ENCODE peak calls at places on chromosomes 4 and X, in four cellular contexts. K, J, N and C are unnamed samples.

GRCh38 chrX:24002167-24002566 is 24.8 kb downstream of the KLHL15 start:
- DNase-seq in J (no peak), N (no peak), K (no peak), C (no peak)

GRCh38 chr4:149836546-149836945 is 20.9 kb upstream of the IQCM start:
- DNase-seq in J (no peak), N (no peak), K (no peak), C (no peak)

GRCh38 chr4:8726344-8726851 is 133.8 kb downstream of the CPZ start:
- DNase-seq in J (no peak), N (no peak), K (no peak), C (no peak)

GRCh38 chr4:144295286-144295995 is 154.9 kb upstream of the GYPA start:
- DNase-seq in J (no peak), K (no peak), N (no peak), C (no peak)

GRCh38 chrX:111854778-111855490 is 21.0 kb upstream of the TRPC5OS start:
- DNase-seq in K (no peak), N (no peak), J (no peak), C (peak)

GRCh38 chr4:168715889-168716288 is 219.0 kb downstream of the PALLD start:
- DNase-seq in J (no peak), K (no peak), N (no peak), C (no peak)

GRCh38 chrX:129721870-129722269 is 16.9 kb upstream of the XPNPEP2 start:
- DNase-seq in J (no peak), K (no peak), N (no peak), C (no peak)

GRCh38 chrX:48971325-48972213 is at the start of gene KCND1:
- DNase-seq in K (peak), N (no peak), J (no peak), C (no peak)

GRCh38 chrX:34638116-34638515 is 19.0 kb downstream of the TMEM47 start:
- DNase-seq in K (no peak), J (no peak), N (no peak), C (peak)

GRCh38 chr4:153529646-153530045 is 63.5 kb downstream of the TMEM131L start:
- DNase-seq in N (no peak), K (no peak), J (no peak), C (peak)

GRCh38 chr4:152256996-152257395 is 278.9 kb downstream of the FBXW7 start:
- DNase-seq in N (no peak), J (no peak), K (no peak), C (no peak)

GRCh38 chrX:112687189-112687691 is 7.5 kb upstream of the LHFPL1 start:
- DNase-seq in K (no peak), N (no peak), J (no peak), C (no peak)

GRCh38 chr4:172786039-172786792 is 382.4 kb upstream of the GALNT7 start:
- DNase-seq in N (no peak), K (no peak), J (no peak), C (no peak)

GRCh38 chr4:73620115-73620792 is at the start of gene RASSF6:
- DNase-seq in N (no peak), K (no peak), J (no peak), C (peak)

GRCh38 chr4:39043697-39044363 is 11.6 kb upstream of the TMEM156 start:
- DNase-seq in N (no peak), J (no peak), K (no peak), C (peak)

GRCh38 chr4:32991663-32992062 is 2271.5 kb downstream of the PCDH7 start:
- DNase-seq in N (no peak), J (no peak), K (no peak), C (no peak)

GRCh38 chr4:153530284-153530995 is 64.3 kb downstream of the TMEM131L start:
- DNase-seq in N (no peak), J (peak), K (no peak), C (no peak)

GRCh38 chr4:183797445-183798248 is 107.5 kb upstream of the STOX2 start:
- DNase-seq in J (no peak), K (no peak), N (no peak), C (peak)

GRCh38 chr4:93867416-93868001 is 39.0 kb downstream of the ATOH1 start:
- DNase-seq in K (no peak), N (no peak), J (no peak), C (no peak)